ENCODE peak calls at places on chromosomes 7 and 10, in nine cellular contexts. One of them, this sample, is unnamed. For H4K20me1, the result is how much of the 10 kb centered on the place peaks cover.

GRCh38 chr7:121480566-121481335 is 84.6 kb upstream of the FAM3C start:
- DNase-seq in HCT116: no peak
- DNase-seq in fibroblast of lung: peak
- DNase-seq in PC-3: no peak
- DNase-seq in astrocyte: no peak
- DNase-seq in H9: no peak
- DNase-seq in mammary epithelial cell: no peak
- DNase-seq in HepG2: no peak
- DNase-seq in GM23248: no peak
- DNase-seq in this sample: peak

GRCh38 chr10:96306516-96306915 is 2.3 kb downstream of the DNTT start:
- DNase-seq in PC-3: no peak
- DNase-seq in HCT116: no peak
- DNase-seq in H9: no peak
- DNase-seq in GM23248: no peak
- DNase-seq in fibroblast of lung: no peak
- DNase-seq in astrocyte: no peak
- DNase-seq in mammary epithelial cell: no peak
- DNase-seq in HepG2: no peak
- DNase-seq in this sample: no peak

GRCh38 chr7:73449422-73449821 is 15.8 kb downstream of the FZD9 start:
- DNase-seq in HepG2: no peak
- DNase-seq in HCT116: no peak
- DNase-seq in PC-3: no peak
- DNase-seq in astrocyte: no peak
- DNase-seq in mammary epithelial cell: no peak
- DNase-seq in GM23248: no peak
- DNase-seq in H9: no peak
- DNase-seq in fibroblast of lung: no peak
- DNase-seq in this sample: no peak

GRCh38 chr7:44051611-44052220 is 7.2 kb downstream of the DBNL start:
- DNase-seq in astrocyte: no peak
- DNase-seq in H9: no peak
- DNase-seq in fibroblast of lung: no peak
- DNase-seq in HCT116: no peak
- DNase-seq in PC-3: no peak
- DNase-seq in mammary epithelial cell: no peak
- DNase-seq in GM23248: no peak
- DNase-seq in HepG2: no peak
- DNase-seq in this sample: no peak

GRCh38 chr10:69801094-69801433 is 642 bp upstream of the COL13A1 start:
- DNase-seq in fibroblast of lung: peak
- DNase-seq in H9: peak
- DNase-seq in mammary epithelial cell: peak
- DNase-seq in HCT116: peak
- DNase-seq in HepG2: peak
- DNase-seq in GM23248: peak
- DNase-seq in PC-3: peak
- DNase-seq in astrocyte: no peak
- DNase-seq in this sample: peak

GRCh38 chr7:116293633-116294032 is 83.3 kb downstream of the TES start:
- DNase-seq in astrocyte: no peak
- DNase-seq in GM23248: no peak
- DNase-seq in HCT116: no peak
- DNase-seq in PC-3: no peak
- DNase-seq in fibroblast of lung: no peak
- DNase-seq in H9: no peak
- DNase-seq in mammary epithelial cell: no peak
- DNase-seq in HepG2: no peak
- DNase-seq in this sample: no peak

GRCh38 chr7:142615508-142615907 is 133.8 kb upstream of the PRSS1 start:
- DNase-seq in mammary epithelial cell: no peak
- DNase-seq in HepG2: no peak
- DNase-seq in astrocyte: no peak
- DNase-seq in H9: no peak
- DNase-seq in GM23248: no peak
- DNase-seq in fibroblast of lung: no peak
- DNase-seq in PC-3: no peak
- DNase-seq in HCT116: no peak
- DNase-seq in this sample: no peak

GRCh38 chr10:9296206-9296605 is 1241.7 kb downstream of the GATA3 start:
- DNase-seq in astrocyte: peak
- DNase-seq in mammary epithelial cell: no peak
- DNase-seq in fibroblast of lung: peak
- DNase-seq in HCT116: no peak
- DNase-seq in GM23248: peak
- DNase-seq in PC-3: no peak
- DNase-seq in H9: no peak
- DNase-seq in HepG2: no peak
- DNase-seq in this sample: no peak

GRCh38 chr10:86225098-86225782 is 141.4 kb downstream of the GRID1 start:
- DNase-seq in fibroblast of lung: peak
- DNase-seq in H9: no peak
- DNase-seq in mammary epithelial cell: peak
- DNase-seq in HCT116: no peak
- DNase-seq in HepG2: no peak
- DNase-seq in GM23248: peak
- DNase-seq in astrocyte: peak
- DNase-seq in PC-3: peak
- DNase-seq in this sample: no peak

GRCh38 chr7:82507365-82507975 is 63.9 kb upstream of the CACNA2D1 start:
- DNase-seq in GM23248: no peak
- DNase-seq in PC-3: no peak
- DNase-seq in fibroblast of lung: no peak
- DNase-seq in HCT116: no peak
- DNase-seq in HepG2: no peak
- DNase-seq in H9: peak
- DNase-seq in astrocyte: no peak
- DNase-seq in mammary epithelial cell: no peak
- DNase-seq in this sample: no peak

GRCh38 chr10:119375574-119376265 is 166.8 kb downstream of the RGS10 start:
- DNase-seq in HCT116: no peak
- DNase-seq in fibroblast of lung: no peak
- DNase-seq in astrocyte: no peak
- DNase-seq in HepG2: no peak
- DNase-seq in GM23248: peak
- DNase-seq in PC-3: no peak
- DNase-seq in H9: no peak
- DNase-seq in mammary epithelial cell: no peak
- DNase-seq in this sample: peak

GRCh38 chr10:119379466-119380071 is 162.9 kb downstream of the RGS10 start:
- DNase-seq in HepG2: no peak
- DNase-seq in HCT116: no peak
- DNase-seq in H9: no peak
- DNase-seq in GM23248: no peak
- DNase-seq in fibroblast of lung: no peak
- DNase-seq in mammary epithelial cell: no peak
- DNase-seq in PC-3: no peak
- DNase-seq in astrocyte: no peak
- DNase-seq in this sample: no peak

GRCh38 chr10:119377431-119377830 is 165.1 kb downstream of the RGS10 start:
- DNase-seq in mammary epithelial cell: no peak
- DNase-seq in astrocyte: no peak
- DNase-seq in HepG2: no peak
- DNase-seq in HCT116: no peak
- DNase-seq in H9: no peak
- DNase-seq in PC-3: no peak
- DNase-seq in fibroblast of lung: no peak
- DNase-seq in GM23248: no peak
- DNase-seq in this sample: no peak

GRCh38 chr10:119377905-119378736 is 164.4 kb downstream of the RGS10 start:
- DNase-seq in astrocyte: peak
- DNase-seq in PC-3: no peak
- DNase-seq in H9: no peak
- DNase-seq in GM23248: peak
- DNase-seq in HCT116: no peak
- DNase-seq in HepG2: no peak
- DNase-seq in mammary epithelial cell: no peak
- DNase-seq in fibroblast of lung: peak
- DNase-seq in this sample: peak

GRCh38 chr10:119378737-119379067 is 163.8 kb downstream of the RGS10 start:
- DNase-seq in HCT116: no peak
- DNase-seq in astrocyte: peak
- DNase-seq in PC-3: no peak
- DNase-seq in HepG2: no peak
- DNase-seq in mammary epithelial cell: no peak
- DNase-seq in GM23248: no peak
- DNase-seq in H9: no peak
- DNase-seq in fibroblast of lung: peak
- DNase-seq in this sample: no peak
- H2AFZ ChIP-seq in HCT116: no peak
- H2AFZ ChIP-seq in astrocyte: no peak
- H2AFZ ChIP-seq in PC-3: no peak
- H2AFZ ChIP-seq in HepG2: no peak
- H2AFZ ChIP-seq in mammary epithelial cell: no peak
- H2AFZ ChIP-seq in GM23248: no peak
- H2AFZ ChIP-seq in H9: no peak
- H2AFZ ChIP-seq in fibroblast of lung: no peak
- H2AFZ ChIP-seq in this sample: no peak

DNA sequence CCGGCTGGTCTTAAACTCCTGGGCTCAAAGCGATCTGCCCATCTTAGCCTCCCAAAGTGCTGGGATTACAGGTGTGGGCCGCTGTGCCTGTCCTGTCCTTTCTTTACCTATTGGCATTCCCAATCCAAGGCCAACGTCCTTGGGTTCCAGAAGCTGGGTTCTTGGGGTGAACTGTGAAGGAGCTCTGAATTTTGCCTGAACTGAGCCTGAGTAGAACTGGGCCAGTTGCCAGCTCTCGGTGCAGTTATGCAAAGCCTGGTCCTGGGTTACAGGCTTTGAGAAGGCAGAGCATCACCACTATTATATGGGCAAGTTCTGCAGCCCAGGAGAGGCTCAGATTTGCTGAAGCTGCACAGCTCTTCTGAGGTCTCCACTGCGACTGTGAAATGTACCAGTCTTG is 24.6 kb upstream of the SH2D4B start:
- DNase-seq in GM23248: no peak
- DNase-seq in mammary epithelial cell: no peak
- DNase-seq in astrocyte: no peak
- DNase-seq in PC-3: no peak
- DNase-seq in HepG2: no peak
- DNase-seq in H9: no peak
- DNase-seq in fibroblast of lung: no peak
- DNase-seq in HCT116: no peak
- DNase-seq in this sample: no peak
- H4K20me1 ChIP-seq in GM23248: under half
- H4K20me1 ChIP-seq in mammary epithelial cell: under half
- H4K20me1 ChIP-seq in astrocyte: under half
- H4K20me1 ChIP-seq in PC-3: under half
- H4K20me1 ChIP-seq in HepG2: under half
- H4K20me1 ChIP-seq in H9: under half
- H4K20me1 ChIP-seq in fibroblast of lung: under half
- H4K20me1 ChIP-seq in HCT116: under half
- H4K20me1 ChIP-seq in this sample: under half

GRCh38 chr10:71569775-71570588 is 149.6 kb downstream of the C10orf105 start:
- DNase-seq in mammary epithelial cell: peak
- DNase-seq in PC-3: peak
- DNase-seq in HepG2: peak
- DNase-seq in astrocyte: peak
- DNase-seq in H9: peak
- DNase-seq in HCT116: peak
- DNase-seq in fibroblast of lung: peak
- DNase-seq in GM23248: peak
- DNase-seq in this sample: peak
- H3K9ac ChIP-seq in mammary epithelial cell: no peak
- H3K9ac ChIP-seq in PC-3: no peak
- H3K9ac ChIP-seq in HepG2: no peak
- H3K9ac ChIP-seq in astrocyte: no peak
- H3K9ac ChIP-seq in H9: no peak
- H3K9ac ChIP-seq in HCT116: no peak
- H3K9ac ChIP-seq in fibroblast of lung: no peak
- H3K9ac ChIP-seq in GM23248: no peak
- H3K9ac ChIP-seq in this sample: no peak

GRCh38 chr10:101044117-101044516 is 13.1 kb downstream of the SFXN3 start:
- DNase-seq in GM23248: no peak
- DNase-seq in HCT116: no peak
- DNase-seq in mammary epithelial cell: no peak
- DNase-seq in PC-3: no peak
- DNase-seq in astrocyte: no peak
- DNase-seq in H9: no peak
- DNase-seq in HepG2: peak
- DNase-seq in fibroblast of lung: no peak
- DNase-seq in this sample: no peak

GRCh38 chr10:101047961-101048892 is 13.6 kb upstream of the KAZALD1 start:
- DNase-seq in HepG2: no peak
- DNase-seq in mammary epithelial cell: no peak
- DNase-seq in H9: peak
- DNase-seq in GM23248: no peak
- DNase-seq in astrocyte: no peak
- DNase-seq in HCT116: no peak
- DNase-seq in fibroblast of lung: no peak
- DNase-seq in PC-3: no peak
- DNase-seq in this sample: peak

GRCh38 chr10:101043356-101043707 is 12.3 kb downstream of the SFXN3 start:
- DNase-seq in mammary epithelial cell: no peak
- DNase-seq in HepG2: no peak
- DNase-seq in astrocyte: no peak
- DNase-seq in H9: no peak
- DNase-seq in PC-3: no peak
- DNase-seq in GM23248: peak
- DNase-seq in HCT116: no peak
- DNase-seq in fibroblast of lung: no peak
- DNase-seq in this sample: no peak

GRCh38 chr10:101047268-101047667 is 14.5 kb upstream of the KAZALD1 start:
- DNase-seq in mammary epithelial cell: no peak
- DNase-seq in HepG2: no peak
- DNase-seq in astrocyte: no peak
- DNase-seq in GM23248: no peak
- DNase-seq in H9: no peak
- DNase-seq in PC-3: no peak
- DNase-seq in fibroblast of lung: no peak
- DNase-seq in HCT116: no peak
- DNase-seq in this sample: no peak

DNA sequence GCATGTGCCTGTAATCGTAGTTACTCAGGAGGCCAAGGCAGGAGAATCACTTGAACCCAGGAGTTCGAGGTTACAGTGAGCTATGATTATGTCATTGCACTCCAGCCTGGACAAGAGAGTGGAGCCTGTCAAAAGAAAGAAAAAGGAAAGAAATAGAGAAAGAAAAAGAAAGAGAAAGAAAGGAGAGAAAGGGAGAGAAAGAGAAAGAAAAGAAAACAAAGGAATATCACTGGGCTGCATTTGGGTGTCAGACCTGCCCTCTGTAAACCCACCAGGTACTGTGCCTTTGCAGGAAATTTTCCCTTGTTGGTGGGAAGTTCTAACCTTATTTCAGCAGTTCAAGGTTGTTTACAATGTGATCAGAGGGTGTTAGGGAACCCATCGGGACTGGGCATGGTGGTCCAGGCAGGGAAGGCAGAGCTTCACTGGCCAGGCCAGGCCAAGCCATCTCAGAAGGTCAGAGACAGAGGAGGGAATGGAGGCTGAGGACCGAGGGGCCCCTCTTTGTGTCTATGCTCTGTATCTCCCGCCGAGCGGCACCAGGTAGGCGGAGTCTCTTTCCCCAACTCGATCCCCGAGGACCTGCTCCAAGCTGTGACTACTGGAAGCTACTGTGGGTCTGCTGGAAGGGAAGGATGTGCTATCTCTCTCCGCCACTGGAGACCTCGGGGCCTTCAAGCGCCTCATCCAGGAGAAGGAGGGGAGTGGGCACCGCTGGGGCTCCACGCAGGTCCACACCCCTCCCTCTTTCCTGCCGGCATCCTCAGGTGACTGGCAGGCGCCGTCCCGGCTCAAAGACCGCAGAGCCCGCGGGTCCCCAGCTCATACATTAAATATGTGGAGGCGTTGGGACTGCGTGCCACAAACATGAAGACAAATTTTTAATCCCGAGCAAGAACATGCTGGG is 15.2 kb upstream of the KAZALD1 start:
- DNase-seq in H9: peak
- DNase-seq in PC-3: no peak
- DNase-seq in mammary epithelial cell: no peak
- DNase-seq in fibroblast of lung: peak
- DNase-seq in astrocyte: no peak
- DNase-seq in HepG2: no peak
- DNase-seq in HCT116: no peak
- DNase-seq in GM23248: peak
- DNase-seq in this sample: peak
- H2AFZ ChIP-seq in H9: no peak
- H2AFZ ChIP-seq in PC-3: no peak
- H2AFZ ChIP-seq in mammary epithelial cell: no peak
- H2AFZ ChIP-seq in fibroblast of lung: peak
- H2AFZ ChIP-seq in astrocyte: peak
- H2AFZ ChIP-seq in HepG2: peak
- H2AFZ ChIP-seq in HCT116: no peak
- H2AFZ ChIP-seq in GM23248: no peak
- H2AFZ ChIP-seq in this sample: no peak

This sample was measured in neural progenitor cell.